ENCODE peak calls at places on chromosomes 2 and 18, in six cellular contexts. L, X, U, V, D and T are unnamed samples.

GRCh38 chr2:45396671-45397070 is 214.4 kb downstream of the SRBD1 start:
- DNase-seq in L (no peak), X (no peak), U (no peak), V (no peak), D (no peak), T (no peak)

GRCh38 chr2:9752441-9753275 is 90.6 kb upstream of the TAF1B start:
- DNase-seq in L (no peak), X (no peak), U (no peak), V (no peak), D (no peak), T (no peak)

GRCh38 chr2:142140434-142140845 is 9.6 kb upstream of the LRP1B start:
- DNase-seq in L (peak; percentile 72), X (no peak), U (no peak), V (no peak), D (no peak), T (no peak)

GRCh38 chr2:215982465-215982875 is 30.9 kb downstream of the MREG start:
- DNase-seq in L (no peak), X (peak; percentile 82), U (no peak), V (peak; percentile 33), D (peak; percentile 55), T (no peak)

GRCh38 chr2:176652300-176653182 is 383.3 kb downstream of the MTX2 start:
- DNase-seq in L (peak; percentile 79), X (no peak), U (no peak), V (peak; percentile 8), D (no peak), T (no peak)

GRCh38 chr18:28432350-28432749 is 255.4 kb upstream of the CDH2 start:
- DNase-seq in L (no peak), X (no peak), U (no peak), V (no peak), D (no peak), T (no peak)

GRCh38 chr18:31241900-31242409 is 76.0 kb upstream of the DSG1 start:
- DNase-seq in L (peak; percentile 80), X (peak; percentile 70), U (no peak), V (peak; percentile 82), D (no peak), T (no peak)

GRCh38 chr18:56841836-56842235 is 190.7 kb downstream of the WDR7 start:
- DNase-seq in L (no peak), X (no peak), U (no peak), V (no peak), D (no peak), T (no peak)

GRCh38 chr2:109128466-109129355 is at the start of gene SH3RF3:
- DNase-seq in L (peak; percentile 61), X (no peak), U (peak; percentile 44), V (peak; percentile 12), D (no peak), T (no peak)

GRCh38 chr2:70728128-70728527 is 39.9 kb downstream of the ADD2 start:
- DNase-seq in L (peak; percentile 89), X (no peak), U (no peak), V (no peak), D (no peak), T (no peak)

GRCh38 chr2:181628590-181629585 is 28.0 kb downstream of the CERKL start:
- DNase-seq in L (no peak), X (no peak), U (no peak), V (no peak), D (no peak), T (no peak)

GRCh38 chr2:28430377-28430765 is 37.7 kb downstream of the FOSL2 start:
- DNase-seq in L (no peak), X (no peak), U (no peak), V (no peak), D (no peak), T (no peak)

GRCh38 chr2:168782271-168782670 is 20.2 kb upstream of the NOSTRIN start:
- DNase-seq in L (no peak), X (no peak), U (no peak), V (no peak), D (no peak), T (no peak)

GRCh38 chr2:181356526-181356925 is 100.7 kb upstream of the ITGA4 start:
- DNase-seq in L (no peak), X (no peak), U (no peak), V (no peak), D (no peak), T (no peak)

GRCh38 chr2:225190987-225191386 is 148.7 kb upstream of the DOCK10 start:
- DNase-seq in L (no peak), X (no peak), U (no peak), V (no peak), D (no peak), T (no peak)

GRCh38 chr2:144328933-144329332 is 191.0 kb downstream of the ZEB2 start:
- DNase-seq in L (no peak), X (no peak), U (no peak), V (no peak), D (no peak), T (no peak)

GRCh38 chr18:13318644-13319501 is 100.3 kb downstream of the LDLRAD4 start:
- DNase-seq in L (no peak), X (no peak), U (no peak), V (no peak), D (peak; percentile 91), T (no peak)

GRCh38 chr2:1744151-1744445 is 217 bp downstream of the PXDN start:
- DNase-seq in L (peak; percentile 67), X (no peak), U (no peak), V (no peak), D (no peak), T (no peak)

GRCh38 chr2:106117347-106117746 is 76.8 kb downstream of the UXS1 start:
- DNase-seq in L (no peak), X (no peak), U (no peak), V (no peak), D (no peak), T (no peak)

GRCh38 chr2:215965532-215966152 is 47.7 kb downstream of the MREG start:
- DNase-seq in L (no peak), X (no peak), U (no peak), V (no peak), D (no peak), T (no peak)

GRCh38 chr2:128241896-128242295 is 76.8 kb downstream of the HS6ST1 start:
- DNase-seq in L (no peak), X (no peak), U (no peak), V (no peak), D (no peak), T (peak; percentile 60)

GRCh38 chr18:70195852-70196434 is 9.5 kb downstream of the RTTN start:
- DNase-seq in L (peak; percentile 58), X (no peak), U (no peak), V (peak; percentile 10), D (no peak), T (no peak)

GRCh38 chr18:5891361-5892215 is 3.7 kb downstream of the TMEM200C start:
- DNase-seq in L (peak; percentile 52), X (no peak), U (no peak), V (no peak), D (no peak), T (no peak)

GRCh38 chr2:135802350-135802749 is 34.6 kb downstream of the LCT start:
- DNase-seq in L (no peak), X (no peak), U (no peak), V (no peak), D (no peak), T (no peak)

GRCh38 chr18:76458522-76459311 is 36.3 kb downstream of the ZNF516 start:
- DNase-seq in L (no peak), X (peak; percentile 11), U (no peak), V (no peak), D (no peak), T (peak; percentile 80)

GRCh38 chr2:73999881-74000597 is 15.3 kb downstream of the TET3 start:
- DNase-seq in L (peak; percentile 32), X (no peak), U (no peak), V (peak; percentile 54), D (no peak), T (no peak)

DNA sequence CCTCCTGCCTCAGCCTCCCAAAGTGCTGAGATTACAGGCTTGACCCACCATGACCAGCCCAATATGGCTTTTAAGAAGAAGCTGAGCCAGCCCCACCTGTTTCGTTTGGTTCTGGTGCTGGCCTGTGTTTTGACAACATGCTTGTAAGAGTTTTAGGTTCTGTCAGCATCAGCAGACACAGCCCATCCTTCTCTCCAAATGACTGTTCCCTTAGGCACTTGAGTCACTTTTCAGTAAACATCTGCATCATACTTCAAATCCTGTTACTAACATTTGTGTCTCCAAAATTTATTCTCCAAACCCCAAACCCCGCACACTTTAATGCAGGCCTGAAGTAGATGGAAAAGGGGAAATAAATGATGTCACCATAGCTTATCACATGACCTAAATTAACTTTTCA is 1118.5 kb downstream of the TSN start:
- DNase-seq in L (no peak), X (no peak), U (no peak), V (no peak), D (no peak), T (no peak)
- TF ChIP-seq POLR2AphosphoS5 in L (no peak), X (no peak), U (no peak), V (no peak), D (no peak), T (no peak)

GRCh38 chr2:178125862-178126261 is 13.6 kb downstream of the RBM45 start:
- DNase-seq in L (peak; percentile 84), X (no peak), U (no peak), V (no peak), D (no peak), T (no peak)

GRCh38 chr2:178125125-178125524 is 12.9 kb downstream of the RBM45 start:
- DNase-seq in L (peak; percentile 30), X (no peak), U (no peak), V (no peak), D (no peak), T (no peak)

GRCh38 chr2:178123163-178123562 is 10.9 kb downstream of the RBM45 start:
- DNase-seq in L (no peak), X (no peak), U (no peak), V (no peak), D (no peak), T (no peak)

GRCh38 chr2:178128836-178129630 is 16.8 kb downstream of the RBM45 start:
- DNase-seq in L (no peak), X (no peak), U (no peak), V (no peak), D (no peak), T (no peak)
- TF ChIP-seq POLR2AphosphoS5 in L (no peak), X (no peak), U (no peak), V (no peak), D (no peak), T (no peak)

GRCh38 chr2:8544786-8545631 is 136.8 kb upstream of the ID2 start:
- DNase-seq in L (peak; percentile 42), X (peak; percentile 41), U (peak; percentile 73), V (no peak), D (no peak), T (no peak)

GRCh38 chr2:8543065-8543411 is 138.8 kb upstream of the ID2 start:
- DNase-seq in L (no peak), X (no peak), U (no peak), V (no peak), D (no peak), T (no peak)

GRCh38 chr2:8542381-8543064 is 139.3 kb upstream of the ID2 start:
- DNase-seq in L (no peak), X (no peak), U (no peak), V (no peak), D (no peak), T (no peak)

GRCh38 chr2:8544168-8544785 is 137.6 kb upstream of the ID2 start:
- DNase-seq in L (no peak), X (no peak), U (no peak), V (no peak), D (no peak), T (no peak)

GRCh38 chr2:8543412-8544167 is 138.3 kb upstream of the ID2 start:
- DNase-seq in L (no peak), X (no peak), U (peak; percentile 69), V (no peak), D (no peak), T (no peak)
- TF ChIP-seq POLR2AphosphoS5 in L (no peak), X (no peak), U (no peak), V (no peak), D (peak; percentile 28), T (no peak)

GRCh38 chr2:25215948-25216679 is 47.7 kb upstream of the POMC start:
- DNase-seq in L (peak; percentile 94), X (peak; percentile 39), U (peak; percentile 89), V (peak; percentile 55), D (no peak), T (no peak)
- TF ChIP-seq POLR2AphosphoS5 in L (peak; percentile 80), X (no peak), U (no peak), V (no peak), D (no peak), T (peak; percentile 26)